ENCODE peak calls at places on chromosome 22, in eight cellular contexts. Y is type B pancreatic cell; A is WTC11; V is KBM-7; L is NCI-H524; P is kidney tubule cell; O is stimulated activated CD4-positive, alpha-beta T cell treated with anti-CD3 and anti-CD28 coated beads, Interleukin-12 subunit alpha, Interleukin-12 subunit beta, amount 100 ng/mL, for 48 hours; I is BE2C. N is an unnamed sample.

GRCh38 chr22:22779213-22779612 is 108.4 kb upstream of the IGLL5 start:
- DNase-seq in V (no peak), P (no peak), A (no peak), Y (no peak), O (no peak), L (no peak), I (no peak), N (no peak)

GRCh38 chr22:46178755-46179505 is 28.6 kb downstream of the PPARA start:
- DNase-seq in O (no peak), L (no peak), Y (no peak), A (no peak), I (no peak), P (peak), V (no peak), N (no peak)

GRCh38 chr22:40276877-40277823 is 69.2 kb upstream of the ADSL start:
- DNase-seq in Y (no peak), O (no peak), P (no peak), I (no peak), L (no peak), V (no peak), A (no peak), N (peak)

GRCh38 chr22:47898946-47899345 is 1136.5 kb downstream of the TBC1D22A start:
- DNase-seq in O (no peak), A (no peak), L (no peak), V (no peak), P (no peak), I (no peak), Y (no peak), N (no peak)

GRCh38 chr22:49856343-49856742 is 2.7 kb downstream of the ZBED4 start:
- DNase-seq in Y (no peak), P (peak), A (no peak), V (no peak), I (no peak), L (no peak), O (no peak), N (no peak)

GRCh38 chr22:35312198-35313059 is 12.7 kb downstream of the TOM1 start:
- DNase-seq in L (no peak), P (peak), I (no peak), O (no peak), Y (no peak), A (no peak), V (no peak), N (peak)

GRCh38 chr22:37544955-37545702 is 15.2 kb upstream of the CDC42EP1 start:
- DNase-seq in Y (no peak), I (peak), V (peak), A (peak), P (peak), O (peak), L (no peak), N (peak)

GRCh38 chr22:45548991-45549736 is 46.5 kb downstream of the FBLN1 start:
- DNase-seq in Y (no peak), P (no peak), I (no peak), O (no peak), V (no peak), L (no peak), A (no peak), N (peak)

GRCh38 chr22:31139866-31140716 is at the start of gene PLA2G3:
- DNase-seq in O (no peak), P (no peak), L (peak), V (no peak), Y (no peak), I (no peak), A (peak), N (no peak)

GRCh38 chr22:46245515-46245914 is 4.6 kb downstream of the CDPF1 start:
- DNase-seq in I (peak), V (no peak), Y (no peak), P (peak), O (no peak), A (no peak), L (no peak), N (no peak)

GRCh38 chr22:42697542-42698013 is 23.1 kb downstream of the A4GALT start:
- DNase-seq in V (no peak), O (no peak), P (peak), Y (no peak), A (no peak), L (no peak), I (no peak), N (peak)

GRCh38 chr22:23117890-23118646 is 23.7 kb downstream of the RSPH14 start:
- DNase-seq in O (no peak), Y (no peak), A (no peak), V (no peak), I (peak), P (no peak), L (no peak), N (no peak)

GRCh38 chr22:44309137-44309536 is 3.6 kb downstream of the SHISAL1 start:
- DNase-seq in P (peak), V (no peak), A (no peak), L (peak), Y (no peak), I (peak), O (no peak), N (peak)

GRCh38 chr22:38316340-38317236 is 645 bp downstream of the CSNK1E start:
- DNase-seq in V (peak), P (peak), L (no peak), Y (no peak), A (no peak), O (no peak), I (peak), N (peak)

GRCh38 chr22:26610072-26610958 is 7.5 kb downstream of the CRYBB1 start:
- DNase-seq in P (no peak), V (no peak), Y (no peak), I (no peak), L (no peak), O (peak), A (no peak), N (peak)

GRCh38 chr22:49370841-49371301 is 456.8 kb downstream of the BRD1 start:
- DNase-seq in L (no peak), A (peak), O (no peak), V (no peak), Y (peak), P (no peak), I (no peak), N (no peak)

GRCh38 chr22:31102441-31103081 is 4.8 kb downstream of the SELENOM start:
- DNase-seq in V (no peak), P (peak), O (no peak), L (no peak), I (no peak), A (no peak), Y (no peak), N (peak)

GRCh38 chr22:31363885-31364284 is 17.7 kb upstream of the PATZ1 start:
- DNase-seq in O (no peak), Y (no peak), P (no peak), V (no peak), L (no peak), I (no peak), A (no peak), N (no peak)

GRCh38 chr22:40463017-40463631 is 92.7 kb downstream of the SGSM3 start:
- DNase-seq in P (no peak), I (no peak), A (no peak), L (no peak), V (peak), Y (no peak), O (peak), N (no peak)

GRCh38 chr22:29379258-29379657 is 9.1 kb downstream of the AP1B1 start:
- DNase-seq in O (no peak), I (no peak), P (no peak), Y (no peak), L (no peak), A (no peak), V (no peak), N (no peak)

GRCh38 chr22:50247748-50248147 is 2.9 kb upstream of the TUBGCP6 start:
- DNase-seq in O (no peak), L (no peak), I (peak), A (peak), Y (no peak), P (peak), V (no peak), N (peak)

GRCh38 chr22:27933186-27933983 is 14.3 kb upstream of the PITPNB start:
- DNase-seq in O (no peak), L (no peak), Y (no peak), A (no peak), P (no peak), I (no peak), V (no peak), N (no peak)

GRCh38 chr22:21865041-21865440 is 2.4 kb downstream of the MAPK1 start:
- DNase-seq in L (no peak), I (peak), V (no peak), A (no peak), Y (no peak), O (peak), P (peak), N (peak)

GRCh38 chr22:47613606-47614350 is 851.3 kb downstream of the TBC1D22A start:
- DNase-seq in P (no peak), I (no peak), O (no peak), L (no peak), Y (no peak), A (no peak), V (no peak), N (no peak)

GRCh38 chr22:39898997-39899396 is 1.9 kb upstream of the GRAP2 start:
- DNase-seq in L (peak), O (no peak), V (peak), P (no peak), A (no peak), I (no peak), Y (no peak), N (no peak)

GRCh38 chr22:30873086-30873650 is 95.4 kb downstream of the MORC2 start:
- DNase-seq in L (no peak), P (no peak), A (no peak), O (no peak), Y (peak), I (no peak), V (no peak), N (no peak)

GRCh38 chr22:43126506-43127165 is 16.1 kb downstream of the BIK start:
- DNase-seq in L (no peak), V (no peak), Y (no peak), P (peak), I (no peak), O (no peak), A (no peak), N (peak)

GRCh38 chr22:24129980-24130379 is 51.3 kb upstream of the SUSD2 start:
- DNase-seq in V (no peak), A (no peak), L (no peak), O (no peak), I (no peak), Y (no peak), P (no peak), N (no peak)